ENCODE peak calls at places on chromosomes 16 and 17, in four cellular contexts. One of them, this sample, is unnamed.

GRCh38 chr17:47879776-47880452 is 16.1 kb upstream of the SP2 start:
- DNase-seq in ascending aorta: no peak
- DNase-seq in uterus: no peak
- DNase-seq in colonic mucosa: no peak
- DNase-seq in this sample: no peak

GRCh38 chr16:6266703-6267102 is 1065.9 kb upstream of the RBFOX1 start:
- DNase-seq in ascending aorta: no peak
- DNase-seq in uterus: no peak
- DNase-seq in colonic mucosa: no peak
- DNase-seq in this sample: no peak

GRCh38 chr16:58013201-58013956 is 12.2 kb downstream of the USB1 start:
- DNase-seq in ascending aorta: no peak
- DNase-seq in uterus: no peak
- DNase-seq in colonic mucosa: no peak
- DNase-seq in this sample: no peak

GRCh38 chr17:78532311-78532710 is 44.9 kb downstream of the DNAH17 start:
- DNase-seq in ascending aorta: no peak
- DNase-seq in uterus: no peak
- DNase-seq in colonic mucosa: peak; percentile 32
- DNase-seq in this sample: no peak

GRCh38 chr16:11417487-11417886 is 72.2 kb downstream of the RMI2 start:
- DNase-seq in ascending aorta: no peak
- DNase-seq in uterus: no peak
- DNase-seq in colonic mucosa: no peak
- DNase-seq in this sample: no peak

GRCh38 chr17:5718751-5719150 is 134.4 kb upstream of the NLRP1 start:
- DNase-seq in ascending aorta: no peak
- DNase-seq in uterus: no peak
- DNase-seq in colonic mucosa: no peak
- DNase-seq in this sample: no peak

GRCh38 chr17:28871056-28871579 is 16.3 kb downstream of the ERAL1 start:
- DNase-seq in ascending aorta: no peak
- DNase-seq in uterus: no peak
- DNase-seq in colonic mucosa: no peak
- DNase-seq in this sample: no peak

GRCh38 chr17:35597604-35598003 is 10.5 kb downstream of the AP2B1 start:
- DNase-seq in ascending aorta: no peak
- DNase-seq in uterus: no peak
- DNase-seq in colonic mucosa: no peak
- DNase-seq in this sample: no peak

GRCh38 chr17:34542700-34543336 is 36.6 kb upstream of the TMEM132E start:
- DNase-seq in ascending aorta: no peak
- DNase-seq in uterus: peak; percentile 17
- DNase-seq in colonic mucosa: peak; percentile 30
- DNase-seq in this sample: peak; percentile 13

GRCh38 chr17:48213797-48214196 is 106.2 kb downstream of the SNX11 start:
- DNase-seq in ascending aorta: no peak
- DNase-seq in uterus: no peak
- DNase-seq in colonic mucosa: no peak
- DNase-seq in this sample: peak; percentile 22

GRCh38 chr17:28935744-28936460 is 15.4 kb downstream of the PHF12 start:
- DNase-seq in ascending aorta: no peak
- DNase-seq in uterus: no peak
- DNase-seq in colonic mucosa: no peak
- DNase-seq in this sample: no peak

GRCh38 chr16:78874241-78874983 is 726.1 kb downstream of the MAF start:
- DNase-seq in ascending aorta: no peak
- DNase-seq in uterus: peak; percentile 47
- DNase-seq in colonic mucosa: no peak
- DNase-seq in this sample: no peak

GRCh38 chr16:57562669-57563486 is 20.4 kb downstream of the ADGRG5 start:
- DNase-seq in ascending aorta: no peak
- DNase-seq in uterus: no peak
- DNase-seq in colonic mucosa: no peak
- DNase-seq in this sample: no peak

GRCh38 chr16:88334517-88335149 is 48.1 kb upstream of the ZNF469 start:
- DNase-seq in ascending aorta: no peak
- DNase-seq in uterus: no peak
- DNase-seq in colonic mucosa: no peak
- DNase-seq in this sample: no peak

GRCh38 chr17:17415006-17415405 is 61.8 kb upstream of the MED9 start:
- DNase-seq in ascending aorta: no peak
- DNase-seq in uterus: no peak
- DNase-seq in colonic mucosa: no peak
- DNase-seq in this sample: no peak

GRCh38 chr17:17417718-17418151 is 59.1 kb upstream of the MED9 start:
- DNase-seq in ascending aorta: no peak
- DNase-seq in uterus: no peak
- DNase-seq in colonic mucosa: peak; percentile 67
- DNase-seq in this sample: no peak

GRCh38 chr17:17414316-17414937 is 62.4 kb upstream of the MED9 start:
- DNase-seq in ascending aorta: no peak
- DNase-seq in uterus: no peak
- DNase-seq in colonic mucosa: no peak
- DNase-seq in this sample: no peak

GRCh38 chr17:17416007-17416399 is 60.8 kb upstream of the MED9 start:
- DNase-seq in ascending aorta: no peak
- DNase-seq in uterus: no peak
- DNase-seq in colonic mucosa: peak; percentile 37
- DNase-seq in this sample: no peak

GRCh38 chr17:17416400-17417360 is 60.1 kb upstream of the MED9 start:
- DNase-seq in ascending aorta: no peak
- DNase-seq in uterus: no peak
- DNase-seq in colonic mucosa: no peak
- DNase-seq in this sample: peak; percentile 72
- H3K27ac ChIP-seq in ascending aorta: no peak overlapping the region
- H3K27ac ChIP-seq in uterus: no peak overlapping the region
- H3K27ac ChIP-seq in colonic mucosa: peak overlapping the region; percentile 3
- H3K27ac ChIP-seq in this sample: peak overlapping the region; percentile 58

GRCh38 chr17:50631908-50632571 is 2.6 kb upstream of the ABCC3 start:
- DNase-seq in ascending aorta: no peak
- DNase-seq in uterus: no peak
- DNase-seq in colonic mucosa: no peak
- DNase-seq in this sample: no peak
- H3K4me1 ChIP-seq in ascending aorta: peaks cover 11% of the 10 kb centered on the region
- H3K4me1 ChIP-seq in uterus: no peaks in the 10 kb centered on the region
- H3K4me1 ChIP-seq in colonic mucosa: peaks cover 19% of the 10 kb centered on the region
- H3K4me1 ChIP-seq in this sample: no peaks in the 10 kb centered on the region

DNA sequence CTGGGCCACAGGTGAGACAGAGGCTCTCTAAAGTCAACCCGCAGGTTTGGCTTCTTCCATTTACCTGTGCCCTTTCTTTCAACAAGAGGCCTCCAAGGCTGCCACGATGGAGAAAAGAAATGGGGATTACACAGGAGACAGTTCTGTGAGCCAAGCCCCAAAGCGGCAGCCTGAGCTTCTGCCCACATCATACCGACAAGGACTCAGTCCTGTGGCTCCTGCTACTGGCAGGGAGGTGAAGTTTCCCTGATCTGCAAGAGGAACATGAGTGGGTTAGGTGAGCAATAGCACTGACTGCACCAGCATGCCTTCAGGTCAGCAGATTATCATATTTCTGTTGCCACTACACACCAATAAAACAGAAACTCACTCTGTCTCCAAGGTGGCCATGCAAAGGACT is 800.0 kb downstream of the KCNJ18 start:
- DNase-seq in ascending aorta: no peak
- DNase-seq in uterus: no peak
- DNase-seq in colonic mucosa: no peak
- DNase-seq in this sample: no peak
- TF ChIP-seq CTCF in ascending aorta: no peak
- TF ChIP-seq CTCF in uterus: no peak
- TF ChIP-seq CTCF in colonic mucosa: no peak
- TF ChIP-seq CTCF in this sample: no peak

DNA sequence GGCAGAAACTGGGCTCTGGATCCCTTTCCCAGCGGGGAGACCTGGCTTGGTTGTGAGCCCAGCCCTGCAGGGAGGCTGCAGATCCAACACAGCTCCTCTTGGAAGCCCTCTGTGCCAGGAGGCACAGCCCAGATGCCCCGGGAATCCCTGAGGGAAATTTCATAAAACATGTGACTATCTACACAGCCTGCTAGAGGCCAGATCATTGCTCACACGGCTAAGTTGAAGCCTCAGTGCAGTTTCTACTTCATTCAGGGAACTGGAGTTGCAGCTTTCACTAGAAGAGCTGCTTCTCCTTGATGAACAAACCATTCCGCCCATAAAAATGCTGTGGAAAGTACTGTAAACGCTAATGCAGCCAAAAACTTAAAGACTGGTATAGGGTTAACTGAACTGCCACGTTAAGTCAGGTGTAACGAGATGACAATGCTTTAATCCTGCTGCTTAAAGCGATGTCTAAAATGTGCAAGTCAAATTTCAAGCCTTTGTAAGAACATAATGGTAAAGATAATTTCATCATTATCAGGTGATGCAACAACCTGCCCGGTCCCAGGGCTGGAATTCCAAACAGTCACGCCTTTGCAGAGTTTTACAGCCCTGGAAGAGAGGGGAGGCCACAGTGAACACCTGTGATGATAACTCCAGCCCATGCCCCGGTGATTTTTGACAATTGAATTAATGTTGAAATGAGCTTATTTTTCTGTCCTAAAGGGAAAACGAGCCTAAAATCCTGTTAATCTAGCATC is 172.5 kb downstream of the ZFHX3 start:
- DNase-seq in ascending aorta: no peak
- DNase-seq in uterus: no peak
- DNase-seq in colonic mucosa: no peak
- DNase-seq in this sample: peak; percentile 33
- H3K27ac ChIP-seq in ascending aorta: peak overlapping the region; percentile 39
- H3K27ac ChIP-seq in uterus: peak overlapping the region; percentile 1
- H3K27ac ChIP-seq in colonic mucosa: no peak overlapping the region
- H3K27ac ChIP-seq in this sample: peak overlapping the region; percentile 50

GRCh38 chr17:39753514-39754160 is 15.9 kb downstream of the GRB7 start:
- DNase-seq in ascending aorta: no peak
- DNase-seq in uterus: no peak
- DNase-seq in colonic mucosa: peak; percentile 67
- DNase-seq in this sample: peak; percentile 27
- H3K4me1 ChIP-seq in ascending aorta: peaks cover 17% of the 10 kb centered on the region
- H3K4me1 ChIP-seq in uterus: no peaks in the 10 kb centered on the region
- H3K4me1 ChIP-seq in colonic mucosa: no peaks in the 10 kb centered on the region
- H3K4me1 ChIP-seq in this sample: no peaks in the 10 kb centered on the region

GRCh38 chr17:69722518-69722917 is 308.0 kb downstream of the MAP2K6 start:
- DNase-seq in ascending aorta: no peak
- DNase-seq in uterus: no peak
- DNase-seq in colonic mucosa: no peak
- DNase-seq in this sample: no peak

GRCh38 chr17:69725125-69725524 is 310.6 kb downstream of the MAP2K6 start:
- DNase-seq in ascending aorta: no peak
- DNase-seq in uterus: no peak
- DNase-seq in colonic mucosa: no peak
- DNase-seq in this sample: no peak

GRCh38 chr17:69724236-69724635 is 309.7 kb downstream of the MAP2K6 start:
- DNase-seq in ascending aorta: no peak
- DNase-seq in uterus: no peak
- DNase-seq in colonic mucosa: no peak
- DNase-seq in this sample: no peak

GRCh38 chr17:69723316-69723715 is 308.8 kb downstream of the MAP2K6 start:
- DNase-seq in ascending aorta: no peak
- DNase-seq in uterus: no peak
- DNase-seq in colonic mucosa: no peak
- DNase-seq in this sample: no peak

DNA sequence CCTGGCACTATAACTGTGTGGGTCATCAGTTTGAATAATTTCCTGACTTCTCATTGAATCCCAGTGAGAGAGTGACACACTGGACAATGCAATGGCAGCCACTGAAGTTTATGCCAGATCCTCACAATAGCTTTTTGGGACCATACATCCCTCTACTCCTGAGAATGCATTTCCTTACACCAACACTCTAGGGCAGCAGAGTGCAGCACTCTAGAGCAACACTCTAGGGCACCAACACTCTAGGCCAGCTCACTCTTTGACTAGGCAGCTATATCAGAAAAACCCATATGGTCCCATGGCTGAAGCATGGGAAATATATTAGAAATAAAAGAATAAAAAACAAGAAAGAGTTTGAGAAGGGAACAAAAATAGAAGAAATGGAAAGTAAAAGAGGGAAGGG is 309.2 kb downstream of the MAP2K6 start:
- DNase-seq in ascending aorta: no peak
- DNase-seq in uterus: no peak
- DNase-seq in colonic mucosa: no peak
- DNase-seq in this sample: no peak
- TF ChIP-seq CTCF in ascending aorta: no peak
- TF ChIP-seq CTCF in uterus: no peak
- TF ChIP-seq CTCF in colonic mucosa: no peak
- TF ChIP-seq CTCF in this sample: no peak